ENCODE peak calls at places on chromosomes 3 and 15, in six cellular contexts. N, B, R, U, F and D are unnamed samples. For H3K27me3, the result is how much of the 10 kb centered on the place peaks cover.

GRCh38 chr3:76043746-76044145 is 258.4 kb upstream of the ZNF717 start:
- DNase-seq in R (no peak), B (no peak), U (no peak), F (no peak), N (no peak), D (no peak)

GRCh38 chr3:119911748-119912147 is 129.8 kb downstream of the NR1I2 start:
- DNase-seq in R (no peak), F (no peak), U (no peak), N (no peak), B (no peak), D (no peak)

GRCh38 chr3:101138817-101139216 is 145.6 kb upstream of the ABI3BP start:
- DNase-seq in N (no peak), U (no peak), R (no peak), B (no peak), F (no peak), D (no peak)

GRCh38 chr3:45632956-45633355 is 38.4 kb downstream of the LIMD1 start:
- DNase-seq in R (no peak), U (no peak), F (no peak), B (no peak), N (no peak), D (no peak)

GRCh38 chr15:99437315-99438221 is 128.2 kb upstream of the MEF2A start:
- DNase-seq in F (peak), U (peak), R (no peak), B (peak), N (no peak), D (peak)

GRCh38 chr3:188749010-188749617 is 422.7 kb upstream of the TPRG1 start:
- DNase-seq in U (no peak), F (no peak), N (peak), B (peak), R (no peak), D (no peak)

GRCh38 chr15:81087121-81087520 is 46.9 kb upstream of the CFAP161 start:
- DNase-seq in B (no peak), R (no peak), U (no peak), N (no peak), F (no peak), D (no peak)

GRCh38 chr15:99440029-99440428 is 125.8 kb upstream of the MEF2A start:
- DNase-seq in N (no peak), U (peak), R (no peak), F (no peak), B (no peak), D (no peak)

GRCh38 chr3:69357196-69357595 is 28.7 kb downstream of the FRMD4B start:
- DNase-seq in U (no peak), R (no peak), F (no peak), B (no peak), N (no peak), D (no peak)

GRCh38 chr3:184691397-184692131 is 20.3 kb downstream of the MAGEF1 start:
- DNase-seq in B (no peak), R (peak), U (no peak), F (peak), N (no peak), D (peak)

GRCh38 chr15:34216527-34217270 is 6.8 kb upstream of the KATNBL1 start:
- DNase-seq in R (no peak), N (no peak), F (no peak), B (no peak), U (no peak), D (no peak)

GRCh38 chr3:184346480-184346879 is 9.1 kb downstream of the FAM131A start:
- DNase-seq in F (no peak), U (no peak), B (no peak), N (no peak), R (no peak), D (no peak)

GRCh38 chr3:159727506-159727905 is 261.1 kb upstream of the IL12A start:
- DNase-seq in R (no peak), U (no peak), F (no peak), B (no peak), N (no peak), D (no peak)

GRCh38 chr3:25910997-25911396 is 121.1 kb downstream of the OXSM start:
- DNase-seq in B (peak), U (no peak), N (no peak), F (peak), R (no peak), D (no peak)

GRCh38 chr3:14177580-14178246 is 688 bp downstream of the XPC start:
- DNase-seq in U (peak), B (no peak), F (no peak), N (no peak), R (no peak), D (no peak)

GRCh38 chr15:39580630-39581500 is at the start of gene THBS1:
- DNase-seq in N (peak), B (peak), R (peak), U (peak), F (peak), D (peak)

GRCh38 chr3:5390221-5390620 is 202.7 kb downstream of the EDEM1 start:
- DNase-seq in N (no peak), F (no peak), R (no peak), U (no peak), B (no peak), D (no peak)

GRCh38 chr3:62493116-62493801 is 119.9 kb upstream of the FEZF2 start:
- DNase-seq in U (no peak), F (no peak), N (no peak), B (no peak), R (no peak), D (no peak)

GRCh38 chr3:64161481-64161952 is 63.7 kb downstream of the PRICKLE2 start:
- DNase-seq in U (no peak), F (no peak), N (no peak), R (no peak), B (no peak), D (no peak)

GRCh38 chr3:168847293-168847883 is 751.7 kb upstream of the GOLIM4 start:
- DNase-seq in U (no peak), R (no peak), N (peak), B (no peak), F (no peak), D (no peak)

GRCh38 chr3:177114253-177114652 is 83.0 kb downstream of the TBL1XR1 start:
- DNase-seq in R (no peak), F (no peak), U (no peak), B (no peak), N (no peak), D (no peak)

GRCh38 chr3:186359078-186359477 is 3.0 kb downstream of the DGKG start:
- DNase-seq in U (no peak), R (no peak), N (no peak), B (no peak), F (no peak), D (no peak)

GRCh38 chr15:92809880-92810361 is 90.2 kb upstream of the CHD2 start:
- DNase-seq in N (no peak), B (peak), F (peak), U (peak), R (peak), D (peak)

GRCh38 chr3:9669720-9670432 is 20.6 kb downstream of the MTMR14 start:
- DNase-seq in N (no peak), R (no peak), F (no peak), U (no peak), B (no peak), D (peak)

GRCh38 chr3:159187706-159188105 is 385.9 kb downstream of the MFSD1 start:
- DNase-seq in B (no peak), F (no peak), N (no peak), R (no peak), U (no peak), D (no peak)

GRCh38 chr3:140013220-140013619 is 78.2 kb downstream of the CLSTN2 start:
- DNase-seq in R (no peak), U (no peak), F (no peak), N (no peak), B (no peak), D (no peak)

GRCh38 chr3:57048052-57048671 is 12.3 kb upstream of the SPATA12 start:
- DNase-seq in R (peak), U (peak), B (peak), F (peak), N (no peak), D (peak)

GRCh38 chr3:128987701-128988100 is 6.2 kb downstream of the CFAP92 start:
- DNase-seq in F (no peak), R (no peak), U (no peak), N (no peak), B (no peak), D (no peak)

GRCh38 chr3:189309400-189309975 is 137.7 kb downstream of the TPRG1 start:
- DNase-seq in U (no peak), B (no peak), R (no peak), F (no peak), N (no peak), D (no peak)

GRCh38 chr3:74328505-74328904 is 286.0 kb downstream of the CNTN3 start:
- DNase-seq in U (no peak), F (no peak), N (no peak), B (no peak), R (no peak), D (no peak)

GRCh38 chr3:190585771-190586630 is 72.1 kb downstream of the IL1RAP start:
- DNase-seq in N (peak), F (no peak), B (no peak), R (peak), U (peak), D (peak)

GRCh38 chr3:158791259-158791920 is 10.5 kb upstream of the MFSD1 start:
- DNase-seq in U (no peak), R (peak), B (no peak), F (no peak), N (peak), D (peak)

GRCh38 chr3:102750322-102750721 is 315.5 kb downstream of the ZPLD1 start:
- DNase-seq in N (no peak), F (no peak), U (no peak), B (no peak), R (no peak), D (no peak)
- H3K27me3 ChIP-seq in N (under half), F (under half), U (under half), B (under half), R (under half), D (under half)

DNA sequence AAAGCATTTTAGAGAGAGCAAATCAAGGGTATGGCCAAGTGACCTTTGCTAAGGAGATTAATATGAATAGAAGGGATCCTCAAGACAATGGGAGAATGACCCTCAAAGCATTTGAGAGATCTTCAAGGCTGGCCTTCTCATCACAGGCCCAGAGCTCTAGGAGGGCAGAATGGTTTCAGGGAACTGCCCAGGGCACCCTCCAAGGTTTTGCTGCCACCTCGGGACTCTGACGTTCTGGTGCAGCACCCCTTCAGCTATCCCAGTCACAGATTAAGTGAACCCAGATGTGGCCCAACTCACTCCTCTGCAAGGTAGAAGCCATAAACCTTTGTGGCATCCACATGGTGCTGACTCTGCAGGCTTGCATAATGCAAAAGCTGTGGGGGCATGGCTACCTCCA is 209.3 kb downstream of the TLE3 start:
- DNase-seq in U (no peak), N (no peak), B (no peak), R (no peak), F (no peak), D (no peak)
- H3K27me3 ChIP-seq in U (under half), N (under half), B (under half), R (under half), F (under half), D (under half)

GRCh38 chr3:33949074-33949473 is 150.6 kb downstream of the PDCD6IP start:
- DNase-seq in N (no peak), F (no peak), U (no peak), B (no peak), R (no peak), D (no peak)
- H3K27me3 ChIP-seq in N (under half), F (under half), U (under half), B (under half), R (under half), D (under half)

DNA sequence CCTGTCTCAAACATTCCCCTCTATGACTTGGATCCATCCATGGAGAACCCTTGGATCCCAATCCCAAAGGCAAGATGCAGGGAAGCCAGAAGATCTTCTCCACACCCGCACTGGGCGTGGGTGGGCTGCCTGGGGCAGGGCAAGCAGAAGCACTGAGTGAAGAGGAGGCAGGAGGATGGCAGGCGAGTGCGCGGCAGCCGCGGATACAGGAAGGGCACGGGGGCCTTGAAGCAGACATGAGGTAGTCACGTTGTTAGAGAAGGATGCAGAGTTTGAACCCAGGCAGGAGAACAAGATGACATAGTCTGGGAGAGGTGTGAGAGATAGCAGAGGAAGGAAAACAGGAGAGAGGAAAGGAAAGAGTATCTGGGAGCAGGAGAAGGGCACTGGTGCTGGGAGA is 5.1 kb upstream of the IGDCC3 start:
- DNase-seq in N (no peak), B (no peak), R (no peak), U (no peak), F (no peak), D (no peak)
- H3K27me3 ChIP-seq in N (under half), B (under half), R (under half), U (under half), F (under half), D (under half)

DNA sequence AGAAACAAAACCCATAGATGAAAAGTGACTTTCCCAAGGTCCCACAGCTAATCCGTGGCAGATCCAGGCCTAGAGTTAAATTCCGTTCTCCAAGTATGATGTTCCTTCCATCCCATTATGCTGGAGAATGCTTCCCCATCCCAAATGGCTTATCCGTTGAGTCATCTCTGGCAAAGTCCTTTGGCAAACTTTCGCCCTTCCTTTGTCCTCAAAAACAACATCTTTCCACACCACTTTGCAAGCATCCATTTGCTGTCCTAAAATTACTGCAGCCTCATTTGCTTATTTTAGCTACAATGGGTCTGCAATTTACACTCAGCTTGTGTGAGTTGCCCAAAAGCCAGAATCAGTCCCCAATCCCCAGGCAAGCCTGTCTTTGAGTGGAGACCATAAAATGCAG is 304.0 kb upstream of the TLE3 start:
- DNase-seq in U (no peak), F (no peak), R (peak), B (no peak), N (no peak), D (no peak)
- H3K27me3 ChIP-seq in U (under half), F (under half), R (under half), B (under half), N (under half), D (under half)